ENCODE peak calls at places on chromosome 13, in ten cellular contexts. F is colonic mucosa, D is bronchial epithelial cell, Z is fibroblast of pulmonary artery, C is Peyer's patch, I is AG09309, L is tibial nerve, P is BE2C, U is breast epithelium, Q is lower lobe of right lung. N is an unnamed sample.

GRCh38 chr13:43127827-43128226 is 104.4 kb downstream of the DNAJC15 start:
- DNase-seq in U (no peak), P (no peak), F (no peak), C (no peak), D (no peak), L (no peak), I (no peak), Z (no peak), Q (no peak), N (no peak)

GRCh38 chr13:97192166-97192565 is 30.0 kb upstream of the MBNL2 start:
- DNase-seq in P (no peak), F (no peak), C (no peak), L (no peak), D (no peak), Q (no peak), I (no peak), U (no peak), Z (no peak), N (no peak)

GRCh38 chr13:75135325-75135825 is 346.6 kb downstream of the TBC1D4 start:
- DNase-seq in Z (peak), U (no peak), Q (no peak), C (no peak), D (peak), P (no peak), I (peak), F (no peak), L (no peak), N (no peak)

GRCh38 chr13:114219406-114219805 is 15.3 kb upstream of the CDC16 start:
- DNase-seq in I (no peak), U (no peak), D (no peak), L (no peak), Q (no peak), Z (peak), C (no peak), P (no peak), F (no peak), N (no peak)

GRCh38 chr13:46382224-46382623 is 4.8 kb downstream of the RUBCNL start:
- DNase-seq in F (no peak), I (no peak), D (no peak), U (no peak), L (no peak), Q (no peak), C (no peak), Z (no peak), P (no peak), N (no peak)

GRCh38 chr13:44404261-44405139 is 30.9 kb downstream of the SERP2 start:
- DNase-seq in P (no peak), D (no peak), U (peak), Q (no peak), C (no peak), L (no peak), Z (no peak), F (peak), I (no peak), N (no peak)

GRCh38 chr13:24500977-24501376 is 11.6 kb downstream of the PARP4 start:
- DNase-seq in P (no peak), U (no peak), F (no peak), C (no peak), Q (no peak), Z (peak), L (no peak), D (peak), I (no peak), N (no peak)

GRCh38 chr13:38685974-38686571 is 804 bp upstream of the FREM2 start:
- DNase-seq in F (peak), L (no peak), Q (no peak), U (no peak), C (no peak), Z (peak), I (no peak), P (no peak), D (peak), N (peak)

GRCh38 chr13:45055902-45056648 is 64.2 kb upstream of the GTF2F2 start:
- DNase-seq in L (no peak), P (no peak), C (no peak), Z (peak), I (peak), Q (no peak), D (peak), F (peak), U (no peak), N (no peak)

GRCh38 chr13:98089246-98089645 is 53.6 kb upstream of the FARP1 start:
- DNase-seq in Q (no peak), U (no peak), Z (peak), F (no peak), P (no peak), C (no peak), D (peak), I (peak), L (no peak), N (no peak)

GRCh38 chr13:48679941-48680630 is 26.4 kb downstream of the CYSLTR2 start:
- DNase-seq in U (no peak), F (no peak), I (no peak), C (no peak), Z (no peak), P (no peak), L (no peak), D (no peak), Q (no peak), N (no peak)

GRCh38 chr13:105552078-105552477 is 983.4 kb downstream of the EFNB2 start:
- DNase-seq in U (no peak), C (no peak), P (no peak), Z (no peak), L (no peak), D (no peak), Q (no peak), F (no peak), I (no peak), N (no peak)

GRCh38 chr13:50387124-50387581 is 371.9 kb downstream of the KCNRG start:
- DNase-seq in P (peak), Q (peak), F (peak), D (peak), I (no peak), C (no peak), Z (peak), U (no peak), L (peak), N (no peak)
- TF ChIP-seq CTCF in P (peak), Q (peak), F (peak), D (peak), I (peak), C (peak), Z (peak), U (no peak), L (no peak), N (no peak)

GRCh38 chr13:19052931-19053330 is 128.7 kb downstream of the TUBA3C start:
- DNase-seq in I (no peak), U (no peak), F (no peak), Q (no peak), P (no peak), D (no peak), L (no peak), C (no peak), Z (no peak), N (no peak)
- TF ChIP-seq CTCF in I (no peak), U (no peak), F (no peak), Q (no peak), P (no peak), D (no peak), L (no peak), C (no peak), Z (no peak), N (no peak)

GRCh38 chr13:27622102-27622820 is 569 bp downstream of the POLR1D start:
- DNase-seq in I (no peak), Z (peak), D (no peak), F (no peak), Q (no peak), P (no peak), C (no peak), L (no peak), U (no peak), N (no peak)
- TF ChIP-seq CTCF in I (peak), Z (peak), D (no peak), F (no peak), Q (no peak), P (peak), C (peak), L (no peak), U (no peak), N (no peak)

DNA sequence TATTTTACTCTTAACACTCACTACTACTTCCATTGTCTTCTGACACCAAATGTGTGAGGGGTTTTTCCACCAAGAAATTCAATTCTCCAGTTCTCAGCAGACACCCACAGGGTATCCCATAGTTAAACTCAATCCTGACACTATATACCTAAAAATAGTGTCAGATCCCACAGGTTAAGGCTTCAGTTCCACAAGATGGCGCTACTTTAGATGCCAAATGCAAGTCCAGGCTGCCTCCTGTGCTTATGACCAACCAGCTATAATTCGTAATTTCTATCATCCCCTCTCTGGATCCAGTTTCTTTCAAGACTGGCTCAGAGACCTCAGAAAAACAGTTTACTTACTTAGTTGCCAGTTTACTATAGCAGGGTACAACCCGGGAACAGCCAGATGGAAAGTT is 1146.2 kb upstream of the SPRY2 start:
- DNase-seq in F (peak), U (no peak), Q (no peak), L (no peak), C (no peak), Z (peak), D (peak), I (no peak), P (peak), N (no peak)
- TF ChIP-seq CTCF in F (no peak), U (no peak), Q (no peak), L (no peak), C (no peak), Z (no peak), D (peak), I (no peak), P (peak), N (no peak)

GRCh38 chr13:22740264-22740663 is 440.5 kb upstream of the SGCG start:
- DNase-seq in D (peak), L (no peak), I (no peak), F (no peak), Q (no peak), U (no peak), P (no peak), Z (no peak), C (no peak), N (no peak)
- TF ChIP-seq CTCF in D (peak), L (no peak), I (no peak), F (no peak), Q (no peak), U (no peak), P (peak), Z (no peak), C (peak), N (no peak)

DNA sequence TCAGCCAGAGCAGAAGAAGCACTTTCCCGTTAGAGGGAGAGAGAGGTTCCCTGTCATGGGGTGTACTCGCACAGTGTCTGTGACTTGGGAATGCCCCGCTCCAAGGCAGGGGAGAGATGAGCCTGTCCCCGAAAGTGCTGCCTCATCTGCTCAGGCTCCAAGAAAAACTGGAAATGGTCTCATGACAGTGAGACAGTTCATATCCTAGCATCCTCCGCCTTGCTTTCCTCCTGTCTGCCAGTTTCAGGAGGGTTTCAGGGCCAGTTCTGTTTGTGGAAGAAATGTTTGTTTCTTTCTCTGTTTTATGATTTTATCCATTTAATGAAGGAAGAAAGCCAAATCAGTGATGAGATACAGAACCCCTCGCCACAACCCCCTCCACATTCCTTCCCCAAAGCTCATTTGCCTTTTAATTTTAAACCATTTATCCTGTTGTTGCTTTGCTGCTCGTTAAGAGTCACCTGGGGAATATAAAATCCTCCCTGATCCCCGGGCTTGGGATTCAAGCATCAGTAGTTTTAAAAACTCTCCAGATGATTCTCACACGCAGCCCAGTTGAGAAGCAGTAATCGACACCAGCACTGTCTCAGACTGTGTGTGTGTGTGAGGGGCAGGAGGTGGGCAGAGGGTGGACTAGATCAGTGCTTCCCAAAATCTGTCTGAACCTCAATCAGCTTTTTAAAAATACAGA is 144.6 kb upstream of the UBL3 start:
- DNase-seq in I (no peak), D (no peak), Q (no peak), F (no peak), U (no peak), P (no peak), L (no peak), C (no peak), Z (no peak), N (no peak)
- TF ChIP-seq CTCF in I (no peak), D (no peak), Q (no peak), F (no peak), U (no peak), P (no peak), L (no peak), C (no peak), Z (no peak), N (no peak)